ENCODE peak calls at places on chromosomes 7 and 10, in six cellular contexts. D is NCI-H2081, Q is NCI-H1436, Z is GM23248, T is AG08395, K is A549. W is an unnamed sample.

GRCh38 chr10:8365935-8366911 is 311.7 kb downstream of the GATA3 start:
- DNase-seq in D (no peak), Q (no peak), Z (peak), T (no peak), K (peak), W (no peak)

GRCh38 chr7:47280114-47280513 is 301.8 kb downstream of the TNS3 start:
- DNase-seq in D (no peak), Q (no peak), Z (no peak), T (no peak), K (no peak), W (no peak)

GRCh38 chr10:2955064-2955463 is 112.3 kb upstream of the PFKP start:
- DNase-seq in D (no peak), Q (no peak), Z (no peak), T (no peak), K (no peak), W (no peak)

GRCh38 chr10:103921750-103922195 is 3.8 kb upstream of the STN1 start:
- DNase-seq in D (no peak), Q (peak), Z (peak), T (no peak), K (peak), W (peak)

GRCh38 chr10:74096777-74097176 is 53.9 kb downstream of the AP3M1 start:
- DNase-seq in D (no peak), Q (no peak), Z (no peak), T (no peak), K (no peak), W (no peak)

GRCh38 chr10:10977231-10977956 is 40.3 kb upstream of the CELF2 start:
- DNase-seq in D (no peak), Q (no peak), Z (peak), T (no peak), K (no peak), W (no peak)

GRCh38 chr7:90425376-90425775 is 22.1 kb downstream of the CLDN12 start:
- DNase-seq in D (no peak), Q (no peak), Z (no peak), T (no peak), K (peak), W (no peak)

GRCh38 chr10:89481662-89482061 is 53.7 kb downstream of the SLC16A12 start:
- DNase-seq in D (no peak), Q (no peak), Z (peak), T (peak), K (peak), W (no peak)

GRCh38 chr7:137684316-137684715 is 162.5 kb downstream of the DGKI start:
- DNase-seq in D (no peak), Q (no peak), Z (no peak), T (no peak), K (no peak), W (no peak)

GRCh38 chr10:82922755-82923154 is 1047.8 kb downstream of the NRG3 start:
- DNase-seq in D (no peak), Q (no peak), Z (no peak), T (no peak), K (no peak), W (no peak)

GRCh38 chr10:60932756-60933155 is 11.2 kb downstream of the RHOBTB1 start:
- DNase-seq in D (no peak), Q (no peak), Z (no peak), T (no peak), K (no peak), W (no peak)

GRCh38 chr7:103573479-103574058 is 127.6 kb upstream of the SLC26A5 start:
- DNase-seq in D (peak), Q (peak), Z (peak), T (peak), K (peak), W (peak)